ENCODE peak calls at places on chromosomes 4 and X, in four cellular contexts. O is A549, P is HepG2, H is GM12878. D is an unnamed sample.
A peak's percentile ranks its signal among the peaks of the same experiment; 100 is the strongest.

GRCh38 chrX:45714864-45715263 is 514.2 kb upstream of the DIPK2B start:
- DNase-seq in O (peak; percentile 22), P (no peak), H (peak; percentile 7), D (no peak)

GRCh38 chrX:48498374-48498809 is 10.4 kb upstream of the PORCN start:
- DNase-seq in O (no peak), P (no peak), H (no peak), D (peak; percentile 38)

GRCh38 chrX:102029026-102029425 is 96.5 kb upstream of the TCEAL2 start:
- DNase-seq in O (no peak), P (no peak), H (no peak), D (no peak)

GRCh38 chrX:118978451-118978850 is 4.0 kb downstream of the LONRF3 start:
- DNase-seq in O (peak; percentile 9), P (no peak), H (no peak), D (no peak)

GRCh38 chr4:1470816-1471442 is 64.7 kb upstream of the NKX1-1 start:
- DNase-seq in O (no peak), P (no peak), H (no peak), D (no peak)

GRCh38 chrX:72273718-72274117 is 3.3 kb downstream of the RPS4X start:
- DNase-seq in O (no peak), P (no peak), H (no peak), D (no peak)

GRCh38 chr4:159010563-159011260 is 92.2 kb upstream of the RAPGEF2 start:
- DNase-seq in O (peak; percentile 50), P (peak; percentile 30), H (no peak), D (no peak)

GRCh38 chrX:97267376-97267775 is 383.7 kb downstream of the RPA4 start:
- DNase-seq in O (no peak), P (no peak), H (no peak), D (no peak)

GRCh38 chr4:168433576-168433975 is 46.7 kb downstream of the DDX60L start:
- DNase-seq in O (no peak), P (no peak), H (no peak), D (no peak)

GRCh38 chrX:44483965-44484606 is 58.6 kb downstream of the FUNDC1 start:
- DNase-seq in O (peak; percentile 56), P (no peak), H (no peak), D (peak; percentile 36)

GRCh38 chr4:7425591-7426468 is 8.9 kb downstream of the PSAPL1 start:
- DNase-seq in O (no peak), P (no peak), H (no peak), D (no peak)

GRCh38 chrX:83845397-83845796 is 15.5 kb upstream of the CYLC1 start:
- DNase-seq in O (peak; percentile 33), P (peak; percentile 18), H (no peak), D (peak; percentile 12)

GRCh38 chr4:179200681-179201080 is 1758.4 kb upstream of the AGA start:
- DNase-seq in O (no peak), P (no peak), H (no peak), D (no peak)

GRCh38 chr4:76301068-76301774 is 5.3 kb upstream of the STBD1 start:
- DNase-seq in O (peak; percentile 66), P (peak; percentile 91), H (peak; percentile 74), D (peak; percentile 94)

GRCh38 chr4:163072222-163072621 is 94.5 kb downstream of the NAF1 start:
- DNase-seq in O (peak; percentile 22), P (no peak), H (no peak), D (no peak)

GRCh38 chr4:25743971-25744370 is 88.3 kb downstream of the SLC34A2 start:
- DNase-seq in O (no peak), P (no peak), H (no peak), D (no peak)

GRCh38 chrX:23819385-23820234 is 36.6 kb downstream of the SAT1 start:
- DNase-seq in O (no peak), P (peak; percentile 35), H (no peak), D (no peak)

GRCh38 chr4:74446896-74447295 is 2.0 kb downstream of the AREG start:
- DNase-seq in O (no peak), P (no peak), H (no peak), D (no peak)

GRCh38 chrX:311156-312129 is 7.2 kb downstream of the GTPBP6 start:
- DNase-seq in O (no peak), P (no peak), H (no peak), D (no peak)

GRCh38 chrX:154026136-154026806 is 6.6 kb upstream of the IRAK1 start:
- DNase-seq in O (no peak), P (no peak), H (no peak), D (no peak)

GRCh38 chr4:80989921-80990544 is 40.5 kb upstream of the BMP3 start:
- DNase-seq in O (peak; percentile 59), P (peak; percentile 40), H (peak; percentile 26), D (peak; percentile 22)

GRCh38 chr4:180962268-180962667 is 1280.9 kb upstream of the TENM3 start:
- DNase-seq in O (no peak), P (no peak), H (no peak), D (no peak)

GRCh38 chrX:120604359-120604782 is 470 bp downstream of the MCTS1 start:
- DNase-seq in O (peak; percentile 38), P (peak; percentile 5), H (no peak), D (peak; percentile 41)

GRCh38 chr4:5162909-5163508 is 111.7 kb downstream of the STK32B start:
- DNase-seq in O (no peak), P (no peak), H (no peak), D (no peak)

GRCh38 chrX:64853424-64853823 is 122.8 kb downstream of the ZC4H2 start:
- DNase-seq in O (no peak), P (no peak), H (no peak), D (no peak)

GRCh38 chr4:64079316-64079715 is 329.9 kb downstream of the TECRL start:
- DNase-seq in O (peak; percentile 1), P (no peak), H (no peak), D (no peak)

GRCh38 chr4:7806724-7807123 is 132.9 kb downstream of the AFAP1 start:
- DNase-seq in O (no peak), P (no peak), H (no peak), D (no peak)

GRCh38 chr4:8155048-8155447 is 3.6 kb downstream of the ABLIM2 start:
- DNase-seq in O (no peak), P (no peak), H (no peak), D (no peak)

GRCh38 chr4:110247591-110247990 is 49.2 kb upstream of the ELOVL6 start:
- DNase-seq in O (no peak), P (no peak), H (no peak), D (no peak)

GRCh38 chr4:55549888-55550287 is 3.2 kb upstream of the CLOCK start:
- DNase-seq in O (no peak), P (no peak), H (no peak), D (no peak)

GRCh38 chr4:1414831-1415680 is 8.8 kb upstream of the NKX1-1 start:
- DNase-seq in O (no peak), P (no peak), H (no peak), D (peak; percentile 63)

GRCh38 chrX:1483843-1484637 is 31.3 kb upstream of the ASMTL start:
- DNase-seq in O (no peak), P (peak; percentile 18), H (peak; percentile 88), D (no peak)
- TF ChIP-seq BHLHE40 in O (no peak), P (no peak), H (peak; percentile 92), D (no peak)

GRCh38 chr4:65589331-65589730 is 81.0 kb downstream of the EPHA5 start:
- DNase-seq in O (no peak), P (no peak), H (no peak), D (no peak)
- TF ChIP-seq POLR2AphosphoS2 in O (no peak), P (no peak), H (no peak), D (no peak)

GRCh38 chr4:28562913-28563312 is 1702.3 kb downstream of the STIM2 start:
- DNase-seq in O (no peak), P (no peak), H (no peak), D (no peak)

GRCh38 chr4:28558871-28559270 is 1698.2 kb downstream of the STIM2 start:
- DNase-seq in O (no peak), P (no peak), H (no peak), D (no peak)

GRCh38 chr4:28555851-28556250 is 1695.2 kb downstream of the STIM2 start:
- DNase-seq in O (no peak), P (no peak), H (no peak), D (no peak)

DNA sequence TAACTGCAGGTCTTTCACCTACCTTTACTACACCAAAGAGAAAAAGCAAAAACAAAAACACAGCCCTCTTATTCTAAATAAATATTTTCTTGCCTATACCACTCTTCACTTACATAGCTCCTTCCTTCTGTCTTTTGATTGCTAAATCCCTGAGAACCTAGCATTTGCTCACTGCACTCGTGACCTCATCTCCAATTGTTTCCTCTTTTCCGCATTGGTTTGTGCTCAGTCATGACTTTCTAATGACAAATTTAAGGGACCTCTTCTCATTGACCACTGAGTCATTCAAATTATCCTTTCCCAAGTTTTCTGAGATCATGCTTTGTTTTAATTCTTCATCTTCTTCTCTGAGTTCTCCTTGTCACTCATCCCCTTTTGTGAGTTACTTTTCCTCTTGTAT is 1697.1 kb downstream of the STIM2 start:
- DNase-seq in O (no peak), P (no peak), H (no peak), D (no peak)
- TF ChIP-seq BHLHE40 in O (no peak), P (no peak), H (no peak), D (no peak)

DNA sequence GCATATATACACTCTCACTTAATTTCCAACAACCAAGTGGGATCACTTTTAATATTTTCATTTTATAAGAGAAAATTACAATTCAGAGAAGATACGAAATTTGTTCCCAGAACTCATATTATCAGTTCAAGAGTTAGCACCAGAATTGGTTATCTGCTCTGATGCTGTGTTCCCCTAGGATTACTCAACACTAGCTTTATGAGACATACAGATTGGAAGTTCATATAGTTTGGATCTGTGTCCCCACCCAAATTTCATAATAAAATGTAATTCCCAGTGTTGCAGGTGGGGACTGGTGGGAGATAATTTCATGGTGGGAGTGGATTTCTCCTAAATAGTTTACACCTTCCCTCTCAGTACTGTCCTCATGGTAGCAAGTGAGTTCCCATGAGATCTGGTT is 359.2 kb downstream of the ARAP2 start:
- DNase-seq in O (no peak), P (no peak), H (no peak), D (no peak)
- TF ChIP-seq POLR2AphosphoS2 in O (no peak), P (no peak), H (no peak), D (no peak)

GRCh38 chr4:123088521-123088920 is 166.1 kb upstream of the NUDT6 start:
- DNase-seq in O (no peak), P (no peak), H (no peak), D (no peak)

GRCh38 chr4:123096038-123096437 is 173.6 kb upstream of the NUDT6 start:
- DNase-seq in O (peak; percentile 48), P (peak; percentile 15), H (no peak), D (peak; percentile 14)

GRCh38 chr4:123093247-123093646 is 170.8 kb upstream of the NUDT6 start:
- DNase-seq in O (peak; percentile 3), P (peak; percentile 2), H (no peak), D (no peak)

GRCh38 chr4:123092603-123093002 is 170.2 kb upstream of the NUDT6 start:
- DNase-seq in O (no peak), P (no peak), H (no peak), D (no peak)

GRCh38 chr4:123090886-123091285 is 168.5 kb upstream of the NUDT6 start:
- DNase-seq in O (no peak), P (no peak), H (no peak), D (no peak)
- TF ChIP-seq BHLHE40 in O (no peak), P (no peak), H (no peak), D (no peak)

GRCh38 chrX:137587151-137587550 is 21.2 kb downstream of the ZIC3 start:
- DNase-seq in O (no peak), P (no peak), H (no peak), D (no peak)
- TF ChIP-seq POLR2AphosphoS2 in O (no peak), P (no peak), H (no peak), D (no peak)

D was measured in K562.